ENCODE peak calls at places on chromosomes 2 and 18, in six cellular contexts. N, L, F, A, W and Z are unnamed samples.

GRCh38 chr2:208285853-208286252 is 19.8 kb downstream of the PIKFYVE start:
- DNase-seq in N (no peak), L (no peak), F (no peak), A (no peak), W (no peak), Z (no peak)

GRCh38 chr2:187138240-187138639 is 289.3 kb upstream of the ZSWIM2 start:
- DNase-seq in N (peak; percentile 49), L (peak; percentile 52), F (no peak), A (no peak), W (peak; percentile 75), Z (peak; percentile 19)

GRCh38 chr18:38961880-38962279 is 1396.3 kb upstream of the CELF4 start:
- DNase-seq in N (no peak), L (no peak), F (no peak), A (no peak), W (no peak), Z (no peak)

GRCh38 chr18:71045331-71046065 is 756.7 kb downstream of the SOCS6 start:
- DNase-seq in N (no peak), L (no peak), F (no peak), A (no peak), W (peak; percentile 22), Z (no peak)

GRCh38 chr2:26305575-26305974 is 40.4 kb upstream of the SELENOI start:
- DNase-seq in N (no peak), L (no peak), F (no peak), A (no peak), W (no peak), Z (no peak)

GRCh38 chr2:176642074-176642473 is 372.8 kb downstream of the MTX2 start:
- DNase-seq in N (no peak), L (no peak), F (no peak), A (no peak), W (no peak), Z (no peak)

GRCh38 chr18:56165601-56166355 is 472.6 kb downstream of the TXNL1 start:
- DNase-seq in N (no peak), L (no peak), F (no peak), A (no peak), W (no peak), Z (no peak)

GRCh38 chr2:235551965-235552364 is 58.1 kb downstream of the AGAP1 start:
- DNase-seq in N (no peak), L (no peak), F (no peak), A (no peak), W (peak; percentile 57), Z (peak; percentile 68)

GRCh38 chr18:63917831-63918230 is 10.1 kb downstream of the SERPINB10 start:
- DNase-seq in N (no peak), L (no peak), F (no peak), A (no peak), W (no peak), Z (no peak)

GRCh38 chr18:32093106-32093511 is 1.4 kb downstream of the RNF138 start:
- DNase-seq in N (peak; percentile 68), L (peak; percentile 68), F (peak; percentile 52), A (peak; percentile 88), W (peak; percentile 58), Z (peak; percentile 53)

GRCh38 chr18:21652073-21652472 is 40.0 kb downstream of the SNRPD1 start:
- DNase-seq in N (no peak), L (no peak), F (no peak), A (no peak), W (no peak), Z (no peak)

GRCh38 chr2:62099523-62100175 is 96.3 kb upstream of the B3GNT2 start:
- DNase-seq in N (no peak), L (no peak), F (no peak), A (no peak), W (no peak), Z (no peak)
- H3K4me3 ChIP-seq in N (no peak overlapping the region), L (no peak overlapping the region), F (no peak overlapping the region), A (no peak overlapping the region), W (no peak overlapping the region), Z (no peak overlapping the region)

DNA sequence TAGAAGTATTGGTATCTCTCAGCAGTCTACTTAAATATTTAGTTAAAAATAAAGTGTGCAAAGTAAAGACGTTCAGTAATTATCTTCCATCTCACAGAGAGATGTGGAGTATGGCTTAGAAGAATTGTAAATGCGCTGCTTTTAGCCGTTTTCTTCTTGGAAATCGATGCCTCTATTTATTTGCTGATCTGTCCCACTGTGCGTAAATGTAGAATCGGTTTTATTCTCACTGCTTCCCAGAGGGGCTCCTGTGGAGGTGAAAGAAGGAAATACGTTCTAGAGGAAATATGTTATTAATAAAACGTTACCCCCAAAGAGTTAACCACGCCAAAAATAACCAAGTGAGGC is 1.9 kb downstream of the NPAS2 start:
- DNase-seq in N (no peak), L (no peak), F (no peak), A (no peak), W (no peak), Z (no peak)
- H3K4me3 ChIP-seq in N (peak overlapping the region; percentile 91), L (peak overlapping the region; percentile 83), F (no peak overlapping the region), A (no peak overlapping the region), W (peak overlapping the region; percentile 90), Z (no peak overlapping the region)

DNA sequence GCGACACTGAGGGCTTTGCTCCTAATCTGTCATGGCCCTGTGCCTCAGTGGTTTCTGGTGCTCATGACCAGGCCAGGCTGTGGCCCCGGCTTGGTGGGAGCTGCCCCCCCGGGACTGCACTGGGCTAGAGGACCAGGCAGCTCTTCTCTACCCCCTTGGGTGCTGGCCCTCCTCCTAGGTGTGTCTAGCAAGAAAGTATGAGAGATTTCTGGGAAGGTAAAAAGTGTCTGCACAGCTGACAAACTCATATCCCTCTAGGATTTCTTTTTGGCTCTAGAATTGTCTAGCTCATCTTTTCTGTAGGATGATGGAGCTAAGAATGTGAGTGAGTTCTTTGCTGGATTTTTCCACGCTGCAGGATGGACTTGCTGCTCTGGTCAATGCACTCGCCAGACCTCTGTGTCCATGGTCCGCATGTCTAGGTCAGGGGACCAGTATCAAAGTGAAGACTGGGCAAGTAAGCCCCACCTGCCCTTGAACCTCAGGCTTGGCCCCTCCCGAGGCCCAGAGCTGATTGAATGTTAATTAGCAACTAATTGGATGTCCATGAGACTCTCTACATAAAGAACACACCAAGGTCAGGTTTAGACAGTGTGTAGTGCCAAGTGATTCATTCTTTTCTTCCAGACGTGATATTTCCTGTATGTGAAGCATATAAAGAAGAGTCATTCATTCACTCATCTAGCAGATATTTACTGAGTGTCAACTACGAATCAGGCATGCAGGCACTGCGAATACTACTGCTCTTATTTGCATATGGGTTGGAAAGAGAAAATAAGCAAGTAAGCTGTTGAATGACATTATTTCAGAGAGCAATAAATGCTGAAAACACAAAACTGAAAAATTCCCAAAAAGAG is 15.6 kb upstream of the PSD4 start:
- DNase-seq in N (no peak), L (no peak), F (no peak), A (peak; percentile 76), W (peak; percentile 25), Z (peak; percentile 37)
- H3K4me3 ChIP-seq in N (no peak overlapping the region), L (peak overlapping the region; percentile 45), F (peak overlapping the region; percentile 57), A (no peak overlapping the region), W (peak overlapping the region; percentile 8), Z (peak overlapping the region; percentile 72)

DNA sequence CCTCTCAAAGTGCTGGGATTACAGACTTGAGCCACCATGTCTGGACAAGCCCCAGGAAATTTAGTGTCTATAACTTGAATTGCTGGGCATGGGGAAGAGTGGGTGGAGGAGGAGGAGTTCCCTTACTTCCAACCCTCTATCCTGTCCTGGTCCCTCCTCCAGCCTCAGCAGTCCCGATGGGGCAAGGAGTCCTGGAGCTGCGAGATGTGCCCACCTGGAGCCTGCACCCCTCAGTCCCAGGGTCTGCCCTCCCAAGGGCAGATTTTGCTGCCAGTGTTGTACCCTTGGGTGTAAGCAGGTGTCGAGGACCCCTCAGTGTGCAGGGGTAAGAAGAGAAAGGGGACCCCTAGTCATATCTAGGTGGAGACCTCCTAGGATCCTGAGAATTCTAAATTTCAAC is 2.8 kb downstream of the VAMP8 start:
- DNase-seq in N (no peak), L (peak; percentile 14), F (no peak), A (no peak), W (no peak), Z (no peak)
- H3K4me3 ChIP-seq in N (no peak overlapping the region), L (no peak overlapping the region), F (no peak overlapping the region), A (no peak overlapping the region), W (no peak overlapping the region), Z (no peak overlapping the region)

DNA sequence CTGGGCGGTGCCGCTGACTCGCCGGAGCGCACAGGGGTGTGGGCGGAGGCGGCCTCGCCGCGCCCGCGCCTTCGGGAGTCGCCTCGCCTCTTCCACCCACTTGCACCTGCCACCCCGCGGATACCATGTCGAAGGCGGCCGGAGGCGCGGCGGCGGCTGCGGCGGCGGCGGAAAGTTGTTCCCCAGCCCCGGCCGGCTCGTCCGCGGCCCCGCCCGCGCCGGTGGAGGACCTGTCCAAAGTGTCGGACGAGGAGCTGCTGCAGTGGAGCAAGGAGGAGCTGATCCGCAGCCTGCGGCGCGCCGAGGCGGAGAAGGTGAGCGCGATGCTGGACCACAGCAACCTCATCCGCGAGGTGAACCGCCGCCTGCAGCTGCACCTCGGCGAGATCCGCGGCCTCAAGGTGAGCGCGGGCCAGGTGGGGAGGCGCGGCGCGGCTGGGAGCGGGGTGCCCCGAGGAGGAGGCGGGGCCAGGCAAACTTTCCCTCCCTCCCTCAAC is 758 bp downstream of the CCDC85A start:
- DNase-seq in N (no peak), L (peak; percentile 55), F (no peak), A (no peak), W (no peak), Z (peak; percentile 27)
- H3K4me3 ChIP-seq in N (peak overlapping the region; percentile 15), L (peak overlapping the region; percentile 76), F (no peak overlapping the region), A (peak overlapping the region; percentile 63), W (peak overlapping the region; percentile 55), Z (peak overlapping the region; percentile 57)

GRCh38 chr2:224196789-224197188 is 157.7 kb upstream of the SERPINE2 start:
- DNase-seq in N (no peak), L (no peak), F (no peak), A (no peak), W (no peak), Z (no peak)
- H3K4me3 ChIP-seq in N (no peak overlapping the region), L (no peak overlapping the region), F (no peak overlapping the region), A (no peak overlapping the region), W (no peak overlapping the region), Z (no peak overlapping the region)

DNA sequence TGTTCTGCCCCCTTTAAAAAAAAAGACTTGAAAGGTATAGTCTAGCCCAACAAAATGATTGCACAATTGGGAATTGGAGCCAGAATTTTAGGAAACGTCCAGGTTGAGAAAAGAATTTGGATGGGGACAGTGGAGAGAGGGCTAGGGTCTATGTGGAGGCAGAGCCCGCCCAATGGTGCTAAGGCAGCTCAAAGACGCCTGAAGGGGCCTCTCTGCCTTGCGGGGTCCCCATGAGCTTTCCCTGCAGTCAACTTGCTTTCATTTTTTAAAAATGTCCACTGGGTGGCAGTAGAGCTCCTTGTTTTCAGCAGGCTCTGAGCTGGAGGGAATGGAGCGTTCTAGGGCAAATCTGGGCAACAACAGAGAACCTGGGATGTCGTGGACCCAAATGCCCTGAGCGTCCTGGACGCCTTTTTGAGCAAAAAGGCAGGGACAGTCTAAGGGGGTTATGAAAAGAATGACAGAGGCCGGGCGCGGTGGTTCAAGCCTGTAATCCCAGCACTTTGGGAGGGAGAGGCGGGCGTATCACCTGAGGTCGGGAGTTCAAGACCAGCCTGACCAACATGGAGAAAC is 40.2 kb upstream of the ITM2C start:
- DNase-seq in N (no peak), L (no peak), F (peak; percentile 74), A (no peak), W (peak; percentile 89), Z (peak; percentile 64)
- H3K4me3 ChIP-seq in N (no peak overlapping the region), L (peak overlapping the region; percentile 39), F (no peak overlapping the region), A (no peak overlapping the region), W (peak overlapping the region; percentile 50), Z (no peak overlapping the region)

GRCh38 chr2:190119257-190119656 is 56.7 kb upstream of the MSTN start:
- DNase-seq in N (peak; percentile 42), L (no peak), F (no peak), A (no peak), W (peak; percentile 21), Z (no peak)
- H3K4me3 ChIP-seq in N (no peak overlapping the region), L (peak overlapping the region; percentile 44), F (no peak overlapping the region), A (no peak overlapping the region), W (peak overlapping the region; percentile 25), Z (no peak overlapping the region)

GRCh38 chr2:120346667-120347358 is 877 bp downstream of the INHBB start:
- DNase-seq in N (no peak), L (peak; percentile 65), F (no peak), A (no peak), W (peak; percentile 55), Z (no peak)
- H3K4me3 ChIP-seq in N (no peak overlapping the region), L (peak overlapping the region; percentile 60), F (no peak overlapping the region), A (peak overlapping the region; percentile 47), W (peak overlapping the region; percentile 3), Z (peak overlapping the region; percentile 24)